ENCODE peak calls at places on chromosome X, in five cellular contexts. Q, L, X, O and H are unnamed samples.

GRCh38 chrX:50447535-50447934 is 23.1 kb downstream of the DGKK start:
- DNase-seq in O (no peak), L (no peak), X (no peak), Q (no peak), H (no peak)

GRCh38 chrX:65595460-65595876 is 60.9 kb upstream of the LAS1L start:
- DNase-seq in Q (no peak), O (peak; percentile 85), X (peak; percentile 94), L (peak; percentile 91), H (peak; percentile 30)

GRCh38 chrX:45422216-45422925 is 221.7 kb upstream of the DIPK2B start:
- DNase-seq in L (no peak), O (no peak), Q (no peak), X (no peak), H (no peak)

GRCh38 chrX:19912-20571 is 261.1 kb upstream of the PLCXD1 start:
- DNase-seq in X (no peak), L (no peak), O (no peak), Q (no peak), H (no peak)

GRCh38 chrX:19679787-19680186 is 164.5 kb upstream of the MAP3K15 start:
- DNase-seq in X (no peak), L (no peak), Q (no peak), O (no peak), H (no peak)

GRCh38 chrX:103329991-103330390 is at the start of gene TCEAL7:
- DNase-seq in Q (no peak), L (no peak), X (no peak), O (no peak), H (no peak)

GRCh38 chrX:136525738-136526606 is 6.0 kb upstream of the VGLL1 start:
- DNase-seq in O (no peak), X (no peak), Q (peak; percentile 11), L (peak; percentile 27), H (no peak)

GRCh38 chrX:20373063-20373462 is 106.4 kb upstream of the RPS6KA3 start:
- DNase-seq in O (no peak), L (no peak), X (no peak), Q (no peak), H (no peak)

GRCh38 chrX:17527932-17528331 is 152.9 kb downstream of the NHS start:
- DNase-seq in X (no peak), O (no peak), L (no peak), Q (no peak), H (no peak)

GRCh38 chrX:133335027-133335426 is 80.3 kb downstream of the GPC4 start:
- DNase-seq in Q (no peak), O (no peak), X (peak; percentile 14), L (peak; percentile 23), H (no peak)